ENCODE peak calls at places on chromosomes 2 and 18, in six cellular contexts. U is GM12878, V is HepG2, C is GM12891, X is H1, I is K562. T is an unnamed sample.
A peak's percentile ranks its signal among the peaks of the same experiment; 100 is the strongest.

GRCh38 chr2:178912416-178913056 is 105.3 kb upstream of the TTN start:
- DNase-seq in U (no peak), V (no peak), C (no peak), X (no peak), I (no peak), T (no peak)

GRCh38 chr2:60552096-60552850 is 1.2 kb downstream of the BCL11A start:
- DNase-seq in U (no peak), V (no peak), C (no peak), X (peak; percentile 68), I (no peak), T (no peak)

GRCh38 chr18:76414936-76415621 is 80.0 kb downstream of the ZNF516 start:
- DNase-seq in U (no peak), V (no peak), C (no peak), X (peak; percentile 22), I (no peak), T (no peak)

GRCh38 chr2:179790235-179790895 is 71.0 kb downstream of the ZNF385B start:
- DNase-seq in U (no peak), V (no peak), C (no peak), X (no peak), I (no peak), T (no peak)

GRCh38 chr2:16640867-16641266 is 24.8 kb downstream of the CYRIA start:
- DNase-seq in U (no peak), V (no peak), C (no peak), X (no peak), I (no peak), T (no peak)

GRCh38 chr2:164869420-164869772 is 27.8 kb upstream of the COBLL1 start:
- DNase-seq in U (no peak), V (no peak), C (no peak), X (no peak), I (no peak), T (no peak)

GRCh38 chr2:8408560-8409460 is 273.0 kb upstream of the ID2 start:
- DNase-seq in U (peak; percentile 99), V (no peak), C (no peak), X (no peak), I (no peak), T (no peak)

GRCh38 chr2:215019521-215020145 is 118.8 kb downstream of the ABCA12 start:
- DNase-seq in U (peak; percentile 75), V (no peak), C (no peak), X (no peak), I (no peak), T (no peak)

GRCh38 chr2:102606353-102606752 is 13.0 kb upstream of the SLC9A2 start:
- DNase-seq in U (no peak), V (no peak), C (no peak), X (no peak), I (no peak), T (no peak)

GRCh38 chr2:201057089-201057499 is 14.4 kb downstream of the HYCC2 start:
- DNase-seq in U (no peak), V (peak; percentile 32), C (no peak), X (no peak), I (no peak), T (no peak)

GRCh38 chr2:25787020-25787419 is 91.3 kb downstream of the ASXL2 start:
- DNase-seq in U (no peak), V (peak; percentile 93), C (no peak), X (no peak), I (no peak), T (no peak)

GRCh38 chr18:46609048-46609447 is 48.0 kb downstream of the LOXHD1 start:
- DNase-seq in U (no peak), V (no peak), C (no peak), X (no peak), I (no peak), T (no peak)

GRCh38 chr18:49768051-49768391 is 45.3 kb downstream of the ACAA2 start:
- DNase-seq in U (no peak), V (peak; percentile 18), C (no peak), X (peak; percentile 74), I (peak; percentile 12), T (no peak)

GRCh38 chr2:229748950-229749349 is 34.6 kb upstream of the DNER start:
- DNase-seq in U (no peak), V (no peak), C (no peak), X (no peak), I (no peak), T (no peak)

GRCh38 chr2:191463790-191464189 is 214.1 kb upstream of the NABP1 start:
- DNase-seq in U (no peak), V (no peak), C (no peak), X (no peak), I (no peak), T (no peak)

GRCh38 chr18:39481281-39481680 is 1915.7 kb upstream of the CELF4 start:
- DNase-seq in U (no peak), V (no peak), C (no peak), X (no peak), I (no peak), T (no peak)

GRCh38 chr2:178220814-178221213 is 26.5 kb downstream of the OSBPL6 start:
- DNase-seq in U (no peak), V (no peak), C (no peak), X (no peak), I (no peak), T (no peak)

GRCh38 chr18:11488175-11488574 is 121.2 kb upstream of the SLC35G4 start:
- DNase-seq in U (no peak), V (no peak), C (no peak), X (no peak), I (no peak), T (no peak)

GRCh38 chr2:231308631-231309414 is 86.7 kb upstream of the B3GNT7 start:
- DNase-seq in U (no peak), V (no peak), C (no peak), X (no peak), I (no peak), T (no peak)

GRCh38 chr2:222563319-222563718 is 92.6 kb downstream of the FARSB start:
- DNase-seq in U (no peak), V (no peak), C (no peak), X (no peak), I (no peak), T (no peak)

GRCh38 chr2:219294356-219295351 is 14.5 kb downstream of the PTPRN start:
- DNase-seq in U (peak; percentile 60), V (peak; percentile 80), C (peak; percentile 100), X (peak; percentile 96), I (peak; percentile 92), T (peak; percentile 99)

GRCh38 chr2:210072922-210073509 is 70.6 kb downstream of the RPE start:
- DNase-seq in U (no peak), V (peak; percentile 46), C (peak; percentile 4), X (no peak), I (peak; percentile 13), T (no peak)

DNA sequence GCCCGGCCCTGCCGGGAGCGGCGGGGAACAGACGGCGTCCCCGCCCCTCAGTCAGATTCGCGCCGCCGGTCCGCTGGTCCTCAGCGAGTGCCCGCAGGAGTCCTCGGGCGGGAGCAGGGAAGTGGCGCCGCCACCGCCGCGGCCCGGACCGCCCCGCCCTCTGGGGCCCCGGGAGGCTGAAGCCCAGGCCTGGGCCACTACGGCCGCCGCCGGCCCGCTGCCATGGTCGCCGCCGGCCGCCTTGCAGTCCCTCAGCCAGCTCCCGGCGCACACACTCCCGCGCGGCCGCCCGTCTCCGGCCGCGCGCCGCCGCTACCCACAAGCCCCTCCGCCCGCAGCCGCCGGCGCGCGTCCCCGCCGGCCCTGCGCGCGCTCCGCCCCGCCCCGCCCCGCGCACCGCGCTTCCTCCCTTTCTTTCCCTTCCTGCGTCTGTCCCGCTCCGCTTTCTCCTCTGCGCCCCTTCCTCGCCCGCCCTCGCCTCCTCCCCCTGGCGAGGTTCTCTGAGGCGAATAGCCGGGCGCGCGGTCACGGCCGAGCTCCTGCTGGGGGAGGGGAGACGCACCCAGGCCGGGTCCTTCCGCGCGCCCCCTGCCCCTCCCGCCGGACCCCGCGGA is at the start of gene ROCK2:
- DNase-seq in U (no peak), V (peak; percentile 88), C (peak; percentile 72), X (peak; percentile 87), I (peak; percentile 90), T (peak; percentile 70)
- TF ChIP-seq POLR2A in U (peak; percentile 74), V (peak; percentile 17), C (no peak), X (peak; percentile 48), I (peak; percentile 70), T (no peak)

GRCh38 chr18:53817976-53818950 is 406.2 kb downstream of the MBD2 start:
- DNase-seq in U (no peak), V (no peak), C (no peak), X (no peak), I (no peak), T (no peak)

GRCh38 chr18:53819671-53820070 is 404.8 kb downstream of the MBD2 start:
- DNase-seq in U (no peak), V (no peak), C (no peak), X (no peak), I (no peak), T (no peak)

DNA sequence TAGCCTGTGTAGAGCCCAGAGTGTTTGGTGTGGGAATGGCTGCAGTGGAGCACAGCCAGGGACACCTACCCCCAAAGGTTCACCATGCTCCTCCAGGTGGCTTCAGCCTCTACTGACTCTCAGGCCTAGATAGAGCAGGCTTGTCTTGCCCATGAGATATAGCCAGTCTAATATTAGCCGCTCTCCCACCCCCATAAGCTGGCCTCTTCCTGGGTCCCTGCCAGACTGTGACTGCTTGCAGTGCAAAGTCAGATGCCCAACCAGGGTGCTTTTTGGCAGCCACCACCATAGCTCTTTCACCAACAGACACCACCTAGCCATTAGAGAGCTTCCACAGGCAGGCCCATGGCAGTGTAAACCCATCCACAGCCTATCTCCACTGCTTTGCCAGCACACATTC is 405.3 kb downstream of the MBD2 start:
- DNase-seq in U (no peak), V (no peak), C (no peak), X (no peak), I (no peak), T (no peak)
- TF ChIP-seq TAF1 in U (no peak), V (no peak), C (no peak), X (no peak), I (no peak), T (no peak)

DNA sequence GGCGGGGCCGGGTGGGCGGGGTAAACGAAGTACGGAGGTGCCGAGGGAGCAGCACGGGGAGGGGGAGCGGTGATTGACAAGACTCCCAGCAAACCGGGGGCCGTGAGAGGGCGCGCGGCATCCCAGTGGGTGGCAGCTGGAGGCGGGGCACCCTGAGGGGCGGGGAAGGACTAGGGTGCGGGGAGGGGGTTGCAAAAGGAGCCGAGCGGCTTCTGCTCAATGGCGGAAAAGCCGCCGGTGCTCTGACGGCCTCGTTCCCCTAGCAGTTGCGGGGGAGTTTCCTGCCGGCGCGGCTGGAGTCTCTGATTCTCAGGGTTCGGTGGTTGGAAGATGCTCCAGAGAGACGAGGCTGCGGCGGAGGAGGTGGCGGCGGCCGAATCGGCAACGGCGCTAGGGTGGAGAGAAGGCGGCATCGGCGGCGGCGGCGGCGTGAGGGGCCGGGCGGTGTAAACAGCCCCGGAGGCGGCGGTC is at the start of gene PPM1B:
- DNase-seq in U (no peak), V (no peak), C (peak; percentile 86), X (peak; percentile 99), I (peak; percentile 98), T (peak; percentile 89)
- TF ChIP-seq POLR2A in U (peak; percentile 92), V (peak; percentile 97), C (peak; percentile 96), X (peak; percentile 94), I (peak; percentile 86), T (peak; percentile 93)

GRCh38 chr18:4063545-4063944 is 391.6 kb downstream of the DLGAP1 start:
- DNase-seq in U (no peak), V (no peak), C (no peak), X (no peak), I (no peak), T (no peak)

GRCh38 chr18:4069183-4069582 is 385.9 kb downstream of the DLGAP1 start:
- DNase-seq in U (no peak), V (no peak), C (no peak), X (no peak), I (no peak), T (no peak)

GRCh38 chr18:4074647-4075046 is 380.5 kb downstream of the DLGAP1 start:
- DNase-seq in U (no peak), V (no peak), C (no peak), X (no peak), I (no peak), T (no peak)

GRCh38 chr18:4068552-4069158 is 386.5 kb downstream of the DLGAP1 start:
- DNase-seq in U (peak; percentile 25), V (peak; percentile 34), C (peak; percentile 9), X (peak; percentile 73), I (peak; percentile 66), T (no peak)
- TF ChIP-seq TAF1 in U (no peak), V (no peak), C (no peak), X (no peak), I (no peak), T (no peak)